ENCODE peak calls at places on chromosomes 4 and X, in nine cellular contexts. V, I, O, N, B, P, E, T and W are unnamed samples.

GRCh38 chrX:30653415-30654131 is at the start of gene GK:
- DNase-seq in E (no peak), O (peak), N (peak), T (peak), V (no peak), I (peak), P (no peak), B (no peak), W (peak)

GRCh38 chrX:28610746-28611145 is 23.5 kb downstream of the IL1RAPL1 start:
- DNase-seq in T (no peak), B (no peak), V (no peak), E (no peak), O (no peak), N (no peak), P (no peak), I (no peak), W (no peak)

GRCh38 chr4:139278956-139279722 is 886 bp downstream of the MGARP start:
- DNase-seq in P (no peak), E (no peak), N (no peak), V (no peak), B (no peak), O (peak), T (no peak), I (no peak), W (peak)

GRCh38 chrX:133994576-133994975 is 9.2 kb upstream of the GPC3 start:
- DNase-seq in N (no peak), P (no peak), B (no peak), T (no peak), I (no peak), V (no peak), E (no peak), O (no peak), W (no peak)

GRCh38 chrX:12563121-12563520 is 228.1 kb upstream of the PRPS2 start:
- DNase-seq in T (no peak), O (no peak), V (no peak), N (no peak), B (no peak), E (peak), P (no peak), I (no peak), W (no peak)

GRCh38 chrX:68114573-68115199 is 318.6 kb downstream of the OPHN1 start:
- DNase-seq in E (no peak), V (no peak), P (no peak), O (no peak), N (no peak), B (no peak), I (no peak), T (no peak), W (no peak)

GRCh38 chr4:177235026-177235425 is 74.6 kb upstream of the NEIL3 start:
- DNase-seq in N (no peak), V (no peak), P (no peak), B (no peak), T (no peak), I (no peak), E (no peak), O (no peak), W (no peak)

GRCh38 chr4:162793571-162793970 is 373.1 kb downstream of the NAF1 start:
- DNase-seq in P (no peak), V (no peak), I (no peak), E (no peak), T (no peak), B (no peak), N (no peak), O (no peak), W (no peak)

GRCh38 chr4:174241162-174241561 is 42.3 kb downstream of the FBXO8 start:
- DNase-seq in T (no peak), P (no peak), I (no peak), E (no peak), O (no peak), B (no peak), V (no peak), N (no peak), W (no peak)

GRCh38 chr4:173507471-173508385 is 22.3 kb downstream of the HAND2 start:
- DNase-seq in P (no peak), T (no peak), V (no peak), O (peak), I (no peak), E (no peak), N (no peak), B (no peak), W (no peak)

GRCh38 chr4:37561803-37562207 is 124.4 kb downstream of the RELL1 start:
- DNase-seq in B (no peak), N (no peak), V (no peak), P (no peak), I (no peak), T (no peak), E (peak), O (no peak), W (no peak)

GRCh38 chr4:23737571-23737970 is 152.3 kb downstream of the PPARGC1A start:
- DNase-seq in T (no peak), E (no peak), I (no peak), B (no peak), O (no peak), N (no peak), V (no peak), P (no peak), W (no peak)

GRCh38 chr4:22238742-22239141 is 277.1 kb downstream of the ADGRA3 start:
- DNase-seq in P (no peak), N (no peak), E (no peak), O (peak), I (no peak), B (no peak), V (no peak), T (no peak), W (no peak)

GRCh38 chr4:41785665-41786064 is 37.1 kb upstream of the PHOX2B start:
- DNase-seq in B (no peak), P (no peak), I (no peak), O (no peak), N (no peak), V (no peak), E (no peak), T (no peak), W (no peak)

GRCh38 chr4:107740950-107741701 is 21.1 kb upstream of the PAPSS1 start:
- DNase-seq in T (no peak), O (no peak), V (peak), P (peak), I (peak), N (peak), B (no peak), E (peak), W (no peak)

GRCh38 chrX:130084651-130085237 is 25.6 kb downstream of the ELF4 start:
- DNase-seq in V (no peak), O (no peak), E (no peak), N (peak), I (no peak), B (no peak), P (no peak), T (no peak), W (no peak)
- H3K27ac ChIP-seq in V (no peak), O (no peak), E (no peak), N (no peak), I (no peak), B (no peak), P (peak), T (peak), W (peak)

DNA sequence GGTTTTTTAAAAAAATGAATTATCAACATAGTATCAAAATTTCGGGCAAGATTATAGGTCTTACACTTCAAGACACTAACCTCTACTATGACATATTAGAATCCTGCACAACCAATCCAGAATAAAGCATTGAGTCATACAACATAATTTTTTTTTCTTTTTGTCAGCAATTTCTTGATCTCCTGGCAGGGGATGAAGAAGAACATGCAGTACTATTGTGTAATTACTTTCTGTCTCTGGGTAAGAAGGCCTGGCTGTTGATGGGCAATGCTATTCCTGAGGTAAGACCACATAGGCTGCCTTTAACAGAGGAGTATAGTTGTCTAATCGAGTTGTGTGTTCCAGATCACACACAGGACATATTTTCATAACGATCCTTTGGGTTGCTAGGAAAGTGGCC is 67.5 kb downstream of the FBXL5 start:
- DNase-seq in N (no peak), E (no peak), P (no peak), B (no peak), V (no peak), T (no peak), I (no peak), O (no peak), W (no peak)
- H3K27ac ChIP-seq in N (no peak), E (no peak), P (no peak), B (no peak), V (no peak), T (no peak), I (no peak), O (no peak), W (no peak)

GRCh38 chr4:148021706-148022105 is 289.8 kb downstream of the ARHGAP10 start:
- DNase-seq in O (no peak), V (no peak), B (no peak), T (no peak), P (no peak), N (no peak), I (no peak), E (no peak), W (no peak)

GRCh38 chr4:148022975-148023374 is 291.1 kb downstream of the ARHGAP10 start:
- DNase-seq in E (no peak), B (no peak), P (no peak), V (no peak), N (no peak), I (no peak), O (no peak), T (no peak), W (no peak)

GRCh38 chr4:148017801-148018200 is 285.9 kb downstream of the ARHGAP10 start:
- DNase-seq in V (peak), E (no peak), N (no peak), O (no peak), I (no peak), P (no peak), T (no peak), B (no peak), W (no peak)

GRCh38 chr4:148026022-148026421 is 294.1 kb downstream of the ARHGAP10 start:
- DNase-seq in B (no peak), I (no peak), O (no peak), N (no peak), T (no peak), P (no peak), V (no peak), E (peak), W (no peak)

DNA sequence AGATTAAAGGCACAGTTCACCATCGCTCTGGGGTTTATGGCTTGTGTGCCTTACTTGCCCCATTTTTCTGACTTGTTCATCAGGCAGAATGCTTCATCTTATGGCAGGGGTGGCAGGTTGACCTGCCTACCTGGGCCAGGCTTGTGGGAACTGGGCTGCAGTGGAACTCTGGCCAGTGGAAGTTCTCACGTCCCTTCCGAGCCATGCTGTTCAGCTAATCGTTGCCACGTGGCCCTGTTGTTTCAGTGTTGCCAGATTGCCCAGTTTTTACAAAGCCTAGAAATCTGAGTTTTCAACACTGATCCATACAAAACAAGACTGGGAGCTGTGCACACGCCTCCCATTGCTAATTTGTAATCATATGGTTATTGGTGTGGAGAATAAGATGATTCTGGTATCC is 291.9 kb downstream of the ARHGAP10 start:
- DNase-seq in T (no peak), P (no peak), O (no peak), I (no peak), N (no peak), B (no peak), V (no peak), E (no peak), W (no peak)
- H3K27ac ChIP-seq in T (no peak), P (no peak), O (no peak), I (peak), N (peak), B (no peak), V (no peak), E (no peak), W (no peak)

GRCh38 chr4:152100378-152101201 is 339.8 kb upstream of the GATB start:
- DNase-seq in T (no peak), I (no peak), O (no peak), B (peak), N (no peak), V (no peak), P (no peak), E (no peak), W (peak)

GRCh38 chr4:152102184-152103000 is 341.6 kb upstream of the GATB start:
- DNase-seq in I (no peak), B (no peak), N (no peak), P (no peak), E (peak), O (no peak), V (no peak), T (no peak), W (no peak)

GRCh38 chr4:152103181-152103901 is 342.5 kb upstream of the GATB start:
- DNase-seq in E (no peak), N (no peak), T (no peak), P (no peak), B (no peak), O (no peak), V (no peak), I (no peak), W (no peak)

GRCh38 chr4:152099555-152099954 is 338.7 kb upstream of the GATB start:
- DNase-seq in P (no peak), I (no peak), O (no peak), B (no peak), E (no peak), T (no peak), N (no peak), V (no peak), W (no peak)

DNA sequence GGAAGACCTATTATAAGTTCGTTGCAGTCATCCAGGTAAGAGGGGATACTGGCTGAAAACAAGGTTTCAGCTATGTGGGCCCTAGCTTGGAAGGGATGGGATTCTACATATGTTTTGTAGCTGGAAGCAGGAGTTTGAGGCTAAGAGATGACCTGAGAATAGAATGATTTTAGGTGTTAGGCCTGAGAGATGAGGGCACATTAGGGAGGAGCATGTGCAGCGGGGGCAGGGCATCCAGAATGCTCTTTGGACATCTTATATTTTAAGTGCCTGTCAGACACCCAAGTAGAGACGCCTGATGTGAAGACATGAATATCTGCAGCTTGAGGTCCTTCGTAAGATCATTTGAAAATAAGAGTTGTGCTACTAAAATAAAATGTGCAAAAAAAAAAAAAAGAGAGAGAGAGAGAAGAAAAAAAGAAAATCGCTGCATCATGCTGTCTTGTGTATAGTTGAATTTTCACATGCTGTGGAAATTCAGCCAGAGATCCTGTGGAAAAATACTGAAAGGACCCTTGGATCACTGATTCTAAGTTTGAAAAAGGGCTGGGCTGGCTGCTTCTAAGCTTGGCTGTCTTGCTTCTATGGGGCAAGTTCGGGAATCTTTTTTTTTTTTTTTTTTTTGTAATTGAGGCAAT is 340.9 kb upstream of the GATB start:
- DNase-seq in E (no peak), V (no peak), T (no peak), P (no peak), N (no peak), B (no peak), I (no peak), O (no peak), W (peak)
- H3K27ac ChIP-seq in E (no peak), V (no peak), T (no peak), P (peak), N (no peak), B (peak), I (no peak), O (no peak), W (peak)

DNA sequence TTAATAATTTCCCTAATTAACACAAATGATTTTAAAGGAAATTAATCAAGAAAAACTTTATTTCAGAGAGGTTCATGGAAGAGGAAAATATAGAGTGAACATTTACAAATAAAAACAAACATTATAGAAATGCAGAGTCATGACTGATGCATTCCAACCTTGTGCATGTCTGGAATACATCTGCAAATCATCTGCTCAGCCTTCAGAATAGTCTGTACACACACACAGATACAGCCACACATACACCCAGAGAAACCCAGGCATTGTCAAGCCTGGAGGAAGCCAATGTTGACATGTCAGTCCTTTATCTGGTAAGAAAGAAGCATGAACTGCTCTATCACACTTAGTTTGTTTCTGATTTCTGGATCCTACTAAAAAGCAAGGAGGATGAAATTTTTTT is 61.3 kb upstream of the NFKB1 start:
- DNase-seq in E (peak), B (no peak), P (no peak), T (no peak), O (no peak), I (no peak), V (no peak), N (no peak), W (no peak)
- H3K27ac ChIP-seq in E (peak), B (no peak), P (no peak), T (peak), O (no peak), I (no peak), V (no peak), N (peak), W (no peak)

DNA sequence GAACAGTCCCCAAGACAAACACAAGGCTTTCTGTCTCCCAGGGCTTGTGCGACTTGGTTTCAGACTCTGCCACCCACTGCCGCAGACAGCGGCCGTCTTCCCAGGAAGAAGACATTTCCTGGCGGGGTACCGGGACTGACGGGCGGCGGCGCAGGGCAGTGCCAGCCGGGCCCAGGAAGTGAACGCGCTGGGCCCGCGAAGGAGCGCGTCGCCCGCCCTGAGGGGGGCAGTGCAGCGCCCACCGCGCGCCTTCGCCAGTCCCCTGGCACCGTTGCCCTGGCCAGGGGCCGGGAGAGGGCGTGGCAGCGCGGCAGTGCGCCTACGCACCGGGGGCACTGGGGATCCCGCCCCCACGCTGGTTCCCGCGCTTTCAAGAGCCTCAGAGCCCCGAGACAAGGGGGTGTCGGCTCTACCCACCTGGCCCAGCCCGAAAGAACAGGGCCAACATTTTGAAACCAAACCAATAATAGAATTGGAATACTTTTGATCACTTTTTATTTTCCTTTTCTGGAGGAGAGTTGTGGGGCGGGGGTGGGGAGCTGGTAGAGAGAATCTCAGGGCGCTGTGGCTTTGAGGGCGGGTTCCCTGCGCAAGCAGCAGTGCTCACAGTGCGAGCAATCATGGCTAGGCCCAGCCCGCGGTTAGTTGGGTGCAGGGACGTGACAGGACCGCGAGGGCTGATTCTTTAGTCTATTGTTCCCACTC is 23.6 kb upstream of the APLN start:
- DNase-seq in I (peak), N (peak), P (peak), T (peak), O (peak), B (peak), E (no peak), V (peak), W (peak)
- H3K27ac ChIP-seq in I (peak), N (peak), P (peak), T (peak), O (no peak), B (no peak), E (no peak), V (peak), W (no peak)

GRCh38 chrX:44915361-44915868 is 42.4 kb downstream of the KDM6A start:
- DNase-seq in E (no peak), B (no peak), P (no peak), T (no peak), V (no peak), I (no peak), O (no peak), N (no peak), W (no peak)
- H3K27ac ChIP-seq in E (no peak), B (peak), P (no peak), T (peak), V (no peak), I (no peak), O (no peak), N (no peak), W (no peak)

DNA sequence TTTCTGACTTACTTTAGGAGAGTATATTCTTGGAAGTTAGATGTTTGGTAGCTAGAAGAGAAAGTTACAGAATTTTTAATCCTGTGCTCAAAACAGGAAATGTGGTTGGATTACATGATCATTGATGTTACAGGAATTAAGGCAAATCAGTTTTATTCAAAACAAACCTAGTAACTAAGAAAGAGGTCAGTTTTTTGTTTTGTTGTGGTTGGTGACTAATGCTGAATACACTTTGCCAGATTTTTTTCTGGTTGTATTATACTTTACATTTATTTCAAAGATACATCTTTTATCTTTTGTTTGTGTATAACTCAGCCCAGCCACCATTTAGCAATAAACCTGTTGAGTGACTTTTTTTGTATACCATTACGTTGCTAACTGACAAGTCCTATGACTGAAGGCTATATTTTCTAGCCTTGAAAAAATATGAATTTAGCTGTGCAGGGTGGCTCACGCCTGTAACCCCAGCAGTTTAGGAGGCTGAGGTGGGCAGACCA is 116.7 kb downstream of the KLHL8 start:
- DNase-seq in P (no peak), B (peak), V (no peak), T (no peak), O (no peak), E (no peak), N (no peak), I (no peak), W (peak)
- H3K27ac ChIP-seq in P (peak), B (no peak), V (no peak), T (peak), O (no peak), E (peak), N (peak), I (peak), W (peak)

GRCh38 chr4:40269133-40269532 is 66.0 kb upstream of the CHRNA9 start:
- DNase-seq in N (no peak), T (no peak), V (no peak), E (no peak), I (no peak), B (no peak), P (no peak), O (no peak), W (no peak)
- H3K27ac ChIP-seq in N (no peak), T (no peak), V (no peak), E (no peak), I (no peak), B (no peak), P (no peak), O (no peak), W (no peak)